ENCODE peak calls at places on chromosomes 16 and 17, in four cellular contexts. Q is HT-29, I is small intestine, K is Peyer's patch. V is an unnamed sample.
A peak's percentile ranks its signal among the peaks of the same experiment; 100 is the strongest.

GRCh38 chr16:10828851-10829331 is 10.3 kb upstream of the TVP23A start:
- DNase-seq in Q (peak; percentile 35), I (peak; percentile 66), K (peak; percentile 81), V (peak; percentile 75)

GRCh38 chr17:35313875-35314409 is 59.5 kb downstream of the SLFN11 start:
- DNase-seq in Q (no peak), I (no peak), K (peak; percentile 53), V (no peak)

GRCh38 chr16:67438098-67438791 is 7.3 kb downstream of the HSD11B2 start:
- DNase-seq in Q (no peak), I (no peak), K (peak; percentile 55), V (no peak)

GRCh38 chr17:80856863-80857488 is 134.7 kb upstream of the CHMP6 start:
- DNase-seq in Q (no peak), I (no peak), K (peak; percentile 26), V (no peak)

GRCh38 chr16:29804455-29805231 is 1.7 kb upstream of the MAZ start:
- DNase-seq in Q (peak; percentile 51), I (no peak), K (no peak), V (no peak)

GRCh38 chr17:66466933-66467367 is 164.5 kb downstream of the PRKCA start:
- DNase-seq in Q (peak; percentile 70), I (no peak), K (no peak), V (peak; percentile 72)

GRCh38 chr16:86625029-86625428 is 46.7 kb downstream of the FOXL1 start:
- DNase-seq in Q (no peak), I (no peak), K (no peak), V (no peak)

GRCh38 chr17:12765544-12765943 is 23.8 kb upstream of the ARHGAP44 start:
- DNase-seq in Q (no peak), I (peak; percentile 47), K (no peak), V (peak; percentile 75)

GRCh38 chr17:58671969-58672368 is 19.9 kb downstream of the TEX14 start:
- DNase-seq in Q (no peak), I (no peak), K (no peak), V (no peak)

GRCh38 chr16:2194852-2195315 is 1.5 kb downstream of the CASKIN1 start:
- DNase-seq in Q (peak; percentile 74), I (peak; percentile 74), K (no peak), V (peak; percentile 69)

GRCh38 chr17:70355185-70355584 is 185.9 kb downstream of the KCNJ2 start:
- DNase-seq in Q (no peak), I (no peak), K (no peak), V (no peak)

GRCh38 chr17:66661857-66662256 is 173.1 kb upstream of the CACNG5 start:
- DNase-seq in Q (no peak), I (no peak), K (no peak), V (no peak)

GRCh38 chr16:27967169-27967568 is 96.3 kb downstream of the GSG1L start:
- DNase-seq in Q (no peak), I (no peak), K (no peak), V (no peak)

GRCh38 chr17:82097187-82097918 is 683 bp downstream of the FASN start:
- DNase-seq in Q (peak; percentile 53), I (peak; percentile 32), K (peak; percentile 72), V (peak; percentile 78)

GRCh38 chr17:79830303-79830702 is 8.9 kb downstream of the CBX4 start:
- DNase-seq in Q (no peak), I (no peak), K (no peak), V (no peak)

GRCh38 chr16:30067584-30067916 is 2.0 kb downstream of the ALDOA start:
- DNase-seq in Q (no peak), I (no peak), K (no peak), V (no peak)

GRCh38 chr17:71287246-71287828 is 833.5 kb upstream of the SOX9 start:
- DNase-seq in Q (no peak), I (no peak), K (no peak), V (no peak)

GRCh38 chr16:22029632-22030031 is 21.7 kb downstream of the MOSMO start:
- DNase-seq in Q (no peak), I (no peak), K (no peak), V (no peak)

V was measured in hepatocyte.